ENCODE peak calls at places on chromosomes 11 and 22, in ten cellular contexts. X is A549; Z is naive thymus-derived CD4-positive, alpha-beta T cell; P is keratinocyte; O is tibial artery; Y is mucosa of descending colon; J is tibial nerve; U is left lung; B is neural progenitor cell; V is adrenal gland. T is an unnamed sample.

GRCh38 chr11:119797736-119798135 is 68.7 kb upstream of the NECTIN1 start:
- DNase-seq in X (no peak), Z (no peak), P (no peak), O (no peak), Y (no peak), J (no peak), U (peak; percentile 8), B (peak; percentile 77), V (no peak), T (no peak)

GRCh38 chr11:72195921-72196320 is 4.0 kb downstream of the FOLR1 start:
- DNase-seq in X (no peak), Z (no peak), P (no peak), O (peak; percentile 50), Y (no peak), J (no peak), U (no peak), B (no peak), V (no peak), T (no peak)

GRCh38 chr11:61377461-61378160 is 14.8 kb upstream of the TMEM216 start:
- DNase-seq in X (no peak), Z (no peak), P (no peak), O (no peak), Y (no peak), J (no peak), U (no peak), B (no peak), V (no peak), T (no peak)

GRCh38 chr11:68040121-68040956 is 1.5 kb downstream of the TCIRG1 start:
- DNase-seq in X (peak; percentile 64), Z (peak; percentile 63), P (no peak), O (peak; percentile 87), Y (peak; percentile 83), J (peak; percentile 48), U (peak; percentile 92), B (peak; percentile 45), V (no peak), T (no peak)

GRCh38 chr11:18066626-18067025 is 20.6 kb upstream of the TPH1 start:
- DNase-seq in X (no peak), Z (no peak), P (no peak), O (no peak), Y (no peak), J (no peak), U (no peak), B (no peak), V (no peak), T (no peak)

GRCh38 chr22:30029512-30029911 is 50.8 kb upstream of the HORMAD2 start:
- DNase-seq in X (no peak), Z (no peak), P (no peak), O (no peak), Y (no peak), J (no peak), U (no peak), B (no peak), V (no peak), T (no peak)

GRCh38 chr11:61545341-61545740 is 35.5 kb downstream of the SYT7 start:
- DNase-seq in X (peak; percentile 42), Z (no peak), P (no peak), O (no peak), Y (no peak), J (no peak), U (no peak), B (no peak), V (no peak), T (no peak)

GRCh38 chr11:4087551-4087950 is 7.0 kb upstream of the RRM1 start:
- DNase-seq in X (no peak), Z (no peak), P (no peak), O (no peak), Y (no peak), J (no peak), U (no peak), B (no peak), V (no peak), T (no peak)

GRCh38 chr11:15216678-15217077 is 102.0 kb downstream of the INSC start:
- DNase-seq in X (no peak), Z (no peak), P (no peak), O (no peak), Y (no peak), J (no peak), U (no peak), B (no peak), V (no peak), T (no peak)

GRCh38 chr11:110908401-110909106 is 196.3 kb upstream of the ARHGAP20 start:
- DNase-seq in X (peak; percentile 8), Z (no peak), P (peak; percentile 69), O (no peak), Y (no peak), J (no peak), U (no peak), B (no peak), V (no peak), T (no peak)

GRCh38 chr22:42432020-42432596 is at the start of gene NFAM1:
- DNase-seq in X (no peak), Z (no peak), P (no peak), O (peak; percentile 77), Y (peak; percentile 71), J (no peak), U (peak; percentile 95), B (peak; percentile 41), V (peak; percentile 51), T (no peak)

GRCh38 chr11:68935066-68935465 is 31.4 kb downstream of the IGHMBP2 start:
- DNase-seq in X (no peak), Z (no peak), P (no peak), O (no peak), Y (no peak), J (no peak), U (no peak), B (no peak), V (no peak), T (no peak)

GRCh38 chr11:13183094-13183825 is 94.3 kb upstream of the BMAL1 start:
- DNase-seq in X (peak; percentile 53), Z (peak; percentile 12), P (no peak), O (no peak), Y (no peak), J (peak; percentile 15), U (no peak), B (peak; percentile 21), V (peak; percentile 25), T (peak; percentile 24)

GRCh38 chr11:58060939-58061672 is 30.4 kb downstream of the OR6Q1 start:
- DNase-seq in X (peak; percentile 19), Z (no peak), P (no peak), O (no peak), Y (no peak), J (no peak), U (no peak), B (peak; percentile 21), V (no peak), T (no peak)

GRCh38 chr11:12287009-12287373 is 90.4 kb upstream of the PARVA start:
- DNase-seq in X (peak; percentile 86), Z (no peak), P (no peak), O (peak; percentile 86), Y (no peak), J (peak; percentile 48), U (no peak), B (no peak), V (peak; percentile 53), T (peak; percentile 47)

GRCh38 chr11:74465291-74465708 is 2.0 kb downstream of the KCNE3 start:
- DNase-seq in X (peak; percentile 36), Z (no peak), P (no peak), O (no peak), Y (peak; percentile 77), J (no peak), U (no peak), B (no peak), V (no peak), T (no peak)

GRCh38 chr11:57539342-57539741 is 1.9 kb downstream of the SMTNL1 start:
- DNase-seq in X (no peak), Z (no peak), P (no peak), O (no peak), Y (no peak), J (no peak), U (no peak), B (no peak), V (no peak), T (no peak)

GRCh38 chr11:36150986-36151385 is 138.2 kb downstream of the COMMD9 start:
- DNase-seq in X (no peak), Z (no peak), P (no peak), O (no peak), Y (no peak), J (no peak), U (no peak), B (no peak), V (no peak), T (no peak)

GRCh38 chr11:2647167-2647566 is 52.6 kb downstream of the KCNQ1OT1 start:
- DNase-seq in X (no peak), Z (no peak), P (no peak), O (no peak), Y (no peak), J (no peak), U (no peak), B (no peak), V (no peak), T (no peak)
- H3K9me3 ChIP-seq in X (peaks cover 98% of the 10 kb centered on the region), Z (peaks cover 28% of the 10 kb centered on the region), P (peaks cover 5% of the 10 kb centered on the region), O (peaks cover 2% of the 10 kb centered on the region), Y (peaks cover 83% of the 10 kb centered on the region), J (peaks cover 75% of the 10 kb centered on the region), U (peaks cover 96% of the 10 kb centered on the region), B (peaks cover 52% of the 10 kb centered on the region), V (peaks cover 8% of the 10 kb centered on the region), T (peaks cover 62% of the 10 kb centered on the region)

DNA sequence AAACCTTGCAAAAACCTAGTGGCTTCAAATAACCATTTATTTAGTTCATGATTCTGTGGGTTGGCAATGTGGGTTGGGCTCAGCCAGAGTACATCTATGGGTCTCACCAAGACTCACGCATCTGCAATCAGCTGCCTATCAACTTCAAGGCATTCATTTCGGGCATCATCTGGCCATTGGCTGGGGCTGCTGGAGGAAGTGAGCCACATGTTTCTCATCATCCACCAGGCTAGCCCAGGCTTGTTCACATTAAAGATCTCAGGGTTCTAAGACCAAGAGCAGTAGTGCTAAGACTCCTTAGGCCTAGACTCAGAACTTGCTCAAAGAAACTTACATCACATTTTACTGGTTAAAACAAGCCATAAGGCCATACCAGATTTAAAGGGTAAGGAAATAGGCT is 478.9 kb upstream of the ARHGAP42 start:
- DNase-seq in X (no peak), Z (no peak), P (peak; percentile 9), O (no peak), Y (no peak), J (no peak), U (no peak), B (no peak), V (no peak), T (no peak)
- H3K9me3 ChIP-seq in X (no peaks in the 10 kb centered on the region), Z (no peaks in the 10 kb centered on the region), P (peaks cover 2% of the 10 kb centered on the region), O (no peaks in the 10 kb centered on the region), Y (no peaks in the 10 kb centered on the region), J (no peaks in the 10 kb centered on the region), U (no peaks in the 10 kb centered on the region), B (no peaks in the 10 kb centered on the region), V (no peaks in the 10 kb centered on the region), T (no peaks in the 10 kb centered on the region)

GRCh38 chr22:47266329-47266728 is 503.9 kb downstream of the TBC1D22A start:
- DNase-seq in X (no peak), Z (no peak), P (no peak), O (peak; percentile 21), Y (no peak), J (no peak), U (no peak), B (no peak), V (no peak), T (no peak)
- H3K9me3 ChIP-seq in X (no peaks in the 10 kb centered on the region), Z (no peaks in the 10 kb centered on the region), P (no peaks in the 10 kb centered on the region), O (no peaks in the 10 kb centered on the region), Y (no peaks in the 10 kb centered on the region), J (no peaks in the 10 kb centered on the region), U (peaks cover 8% of the 10 kb centered on the region), B (peaks cover 9% of the 10 kb centered on the region), V (no peaks in the 10 kb centered on the region), T (no peaks in the 10 kb centered on the region)

GRCh38 chr11:127524618-127525017 is 524.0 kb upstream of the KIRREL3 start:
- DNase-seq in X (no peak), Z (no peak), P (no peak), O (no peak), Y (no peak), J (no peak), U (no peak), B (no peak), V (no peak), T (no peak)

GRCh38 chr11:127521413-127521812 is 520.8 kb upstream of the KIRREL3 start:
- DNase-seq in X (no peak), Z (no peak), P (no peak), O (no peak), Y (no peak), J (no peak), U (no peak), B (no peak), V (no peak), T (peak; percentile 30)
- H3K9me3 ChIP-seq in X (no peaks in the 10 kb centered on the region), Z (no peaks in the 10 kb centered on the region), P (no peaks in the 10 kb centered on the region), O (no peaks in the 10 kb centered on the region), Y (no peaks in the 10 kb centered on the region), J (no peaks in the 10 kb centered on the region), U (peaks cover 17% of the 10 kb centered on the region), B (no peaks in the 10 kb centered on the region), V (no peaks in the 10 kb centered on the region), T (peaks cover 2% of the 10 kb centered on the region)

T was measured in Panc1.